ENCODE peak calls at places on chromosomes 11 and 22, in nine cellular contexts. One of them, this sample, is unnamed.
A peak's percentile ranks its signal among the peaks of the same experiment; 100 is the strongest.

GRCh38 chr11:119909077-119909476 is 180.1 kb upstream of the NECTIN1 start:
- DNase-seq in dorsolateral prefrontal cortex: no peak
- DNase-seq in CD14-positive monocyte: no peak
- DNase-seq in colonic mucosa: no peak
- DNase-seq in GM12865: no peak
- DNase-seq in breast epithelium: no peak
- DNase-seq in heart right ventricle: no peak
- DNase-seq in HFF-Myc: no peak
- DNase-seq in adrenal gland: no peak
- DNase-seq in this sample: no peak

GRCh38 chr22:36064358-36064757 is 35.7 kb upstream of the RBFOX2 start:
- DNase-seq in dorsolateral prefrontal cortex: no peak
- DNase-seq in CD14-positive monocyte: no peak
- DNase-seq in GM12865: no peak
- DNase-seq in colonic mucosa: no peak
- DNase-seq in heart right ventricle: no peak
- DNase-seq in breast epithelium: no peak
- DNase-seq in adrenal gland: no peak
- DNase-seq in HFF-Myc: no peak
- DNase-seq in this sample: no peak

GRCh38 chr22:41598081-41598480 is 8.4 kb upstream of the PMM1 start:
- DNase-seq in dorsolateral prefrontal cortex: no peak
- DNase-seq in CD14-positive monocyte: no peak
- DNase-seq in colonic mucosa: no peak
- DNase-seq in heart right ventricle: no peak
- DNase-seq in HFF-Myc: no peak
- DNase-seq in breast epithelium: no peak
- DNase-seq in GM12865: no peak
- DNase-seq in adrenal gland: peak; percentile 72
- DNase-seq in this sample: no peak

GRCh38 chr11:33701302-33701701 is 676 bp upstream of the C11orf91 start:
- DNase-seq in CD14-positive monocyte: no peak
- DNase-seq in heart right ventricle: no peak
- DNase-seq in adrenal gland: no peak
- DNase-seq in breast epithelium: no peak
- DNase-seq in HFF-Myc: no peak
- DNase-seq in GM12865: no peak
- DNase-seq in dorsolateral prefrontal cortex: no peak
- DNase-seq in colonic mucosa: no peak
- DNase-seq in this sample: no peak

GRCh38 chr11:128246364-128247234 is 340.8 kb downstream of the ETS1 start:
- DNase-seq in heart right ventricle: no peak
- DNase-seq in dorsolateral prefrontal cortex: no peak
- DNase-seq in colonic mucosa: no peak
- DNase-seq in GM12865: no peak
- DNase-seq in adrenal gland: no peak
- DNase-seq in CD14-positive monocyte: no peak
- DNase-seq in breast epithelium: no peak
- DNase-seq in HFF-Myc: peak; percentile 21
- DNase-seq in this sample: no peak

GRCh38 chr11:33723238-33723881 is 12.9 kb downstream of the CD59 start:
- DNase-seq in HFF-Myc: no peak
- DNase-seq in breast epithelium: no peak
- DNase-seq in CD14-positive monocyte: no peak
- DNase-seq in heart right ventricle: no peak
- DNase-seq in GM12865: no peak
- DNase-seq in dorsolateral prefrontal cortex: no peak
- DNase-seq in adrenal gland: peak; percentile 72
- DNase-seq in colonic mucosa: no peak
- DNase-seq in this sample: no peak

GRCh38 chr11:97109078-97109477 is 719.3 kb downstream of the JRKL start:
- DNase-seq in CD14-positive monocyte: no peak
- DNase-seq in dorsolateral prefrontal cortex: no peak
- DNase-seq in HFF-Myc: no peak
- DNase-seq in adrenal gland: no peak
- DNase-seq in GM12865: no peak
- DNase-seq in breast epithelium: no peak
- DNase-seq in heart right ventricle: no peak
- DNase-seq in colonic mucosa: no peak
- DNase-seq in this sample: no peak

GRCh38 chr11:58286249-58286648 is 18.2 kb upstream of the OR10W1 start:
- DNase-seq in adrenal gland: no peak
- DNase-seq in dorsolateral prefrontal cortex: no peak
- DNase-seq in colonic mucosa: peak; percentile 29
- DNase-seq in heart right ventricle: no peak
- DNase-seq in breast epithelium: no peak
- DNase-seq in CD14-positive monocyte: no peak
- DNase-seq in GM12865: peak; percentile 42
- DNase-seq in HFF-Myc: no peak
- DNase-seq in this sample: peak; percentile 9

GRCh38 chr22:48979482-48979881 is 848.2 kb downstream of the BRD1 start:
- DNase-seq in colonic mucosa: no peak
- DNase-seq in dorsolateral prefrontal cortex: no peak
- DNase-seq in CD14-positive monocyte: no peak
- DNase-seq in breast epithelium: no peak
- DNase-seq in heart right ventricle: no peak
- DNase-seq in adrenal gland: no peak
- DNase-seq in HFF-Myc: no peak
- DNase-seq in GM12865: no peak
- DNase-seq in this sample: no peak

GRCh38 chr11:83726316-83726715 is 440.1 kb upstream of the CCDC90B start:
- DNase-seq in colonic mucosa: no peak
- DNase-seq in dorsolateral prefrontal cortex: no peak
- DNase-seq in heart right ventricle: no peak
- DNase-seq in GM12865: no peak
- DNase-seq in HFF-Myc: no peak
- DNase-seq in adrenal gland: no peak
- DNase-seq in breast epithelium: no peak
- DNase-seq in CD14-positive monocyte: no peak
- DNase-seq in this sample: no peak

GRCh38 chr11:64881476-64881875 is 3.1 kb upstream of the EHD1 start:
- DNase-seq in CD14-positive monocyte: no peak
- DNase-seq in dorsolateral prefrontal cortex: no peak
- DNase-seq in breast epithelium: no peak
- DNase-seq in HFF-Myc: no peak
- DNase-seq in colonic mucosa: no peak
- DNase-seq in GM12865: no peak
- DNase-seq in heart right ventricle: no peak
- DNase-seq in adrenal gland: no peak
- DNase-seq in this sample: no peak

GRCh38 chr11:12746593-12747097 is 72.4 kb downstream of the TEAD1 start:
- DNase-seq in GM12865: peak; percentile 28
- DNase-seq in dorsolateral prefrontal cortex: no peak
- DNase-seq in adrenal gland: no peak
- DNase-seq in heart right ventricle: peak; percentile 77
- DNase-seq in HFF-Myc: peak; percentile 75
- DNase-seq in CD14-positive monocyte: no peak
- DNase-seq in colonic mucosa: no peak
- DNase-seq in breast epithelium: no peak
- DNase-seq in this sample: no peak

GRCh38 chr11:44066732-44067131 is 662 bp downstream of the ACCS start:
- DNase-seq in CD14-positive monocyte: no peak
- DNase-seq in dorsolateral prefrontal cortex: no peak
- DNase-seq in GM12865: no peak
- DNase-seq in HFF-Myc: peak; percentile 61
- DNase-seq in adrenal gland: peak; percentile 18
- DNase-seq in heart right ventricle: no peak
- DNase-seq in breast epithelium: no peak
- DNase-seq in colonic mucosa: peak; percentile 44
- DNase-seq in this sample: no peak

GRCh38 chr11:107301886-107302285 is 155.7 kb downstream of the CWF19L2 start:
- DNase-seq in HFF-Myc: no peak
- DNase-seq in GM12865: no peak
- DNase-seq in breast epithelium: no peak
- DNase-seq in CD14-positive monocyte: no peak
- DNase-seq in heart right ventricle: no peak
- DNase-seq in colonic mucosa: no peak
- DNase-seq in dorsolateral prefrontal cortex: no peak
- DNase-seq in adrenal gland: no peak
- DNase-seq in this sample: no peak

GRCh38 chr11:68166969-68167368 is 45.8 kb upstream of the CHKA start:
- DNase-seq in heart right ventricle: no peak
- DNase-seq in colonic mucosa: no peak
- DNase-seq in GM12865: no peak
- DNase-seq in adrenal gland: no peak
- DNase-seq in breast epithelium: no peak
- DNase-seq in dorsolateral prefrontal cortex: no peak
- DNase-seq in CD14-positive monocyte: no peak
- DNase-seq in HFF-Myc: no peak
- DNase-seq in this sample: no peak

GRCh38 chr11:68167474-68167873 is 45.6 kb downstream of the KMT5B start:
- DNase-seq in HFF-Myc: no peak
- DNase-seq in dorsolateral prefrontal cortex: no peak
- DNase-seq in GM12865: no peak
- DNase-seq in breast epithelium: no peak
- DNase-seq in adrenal gland: no peak
- DNase-seq in CD14-positive monocyte: no peak
- DNase-seq in colonic mucosa: no peak
- DNase-seq in heart right ventricle: no peak
- DNase-seq in this sample: no peak

GRCh38 chr11:68163691-68164090 is 42.5 kb upstream of the CHKA start:
- DNase-seq in CD14-positive monocyte: no peak
- DNase-seq in heart right ventricle: no peak
- DNase-seq in breast epithelium: no peak
- DNase-seq in dorsolateral prefrontal cortex: no peak
- DNase-seq in colonic mucosa: no peak
- DNase-seq in adrenal gland: no peak
- DNase-seq in HFF-Myc: no peak
- DNase-seq in GM12865: no peak
- DNase-seq in this sample: no peak

GRCh38 chr11:68165601-68166000 is 44.4 kb upstream of the CHKA start:
- DNase-seq in colonic mucosa: no peak
- DNase-seq in adrenal gland: no peak
- DNase-seq in breast epithelium: no peak
- DNase-seq in GM12865: no peak
- DNase-seq in HFF-Myc: no peak
- DNase-seq in dorsolateral prefrontal cortex: no peak
- DNase-seq in CD14-positive monocyte: no peak
- DNase-seq in heart right ventricle: no peak
- DNase-seq in this sample: no peak

GRCh38 chr11:68164437-68164836 is 43.2 kb upstream of the CHKA start:
- DNase-seq in breast epithelium: no peak
- DNase-seq in CD14-positive monocyte: no peak
- DNase-seq in adrenal gland: no peak
- DNase-seq in dorsolateral prefrontal cortex: no peak
- DNase-seq in colonic mucosa: no peak
- DNase-seq in heart right ventricle: no peak
- DNase-seq in HFF-Myc: no peak
- DNase-seq in GM12865: no peak
- DNase-seq in this sample: no peak
- TF ChIP-seq CTCF in breast epithelium: no peak
- TF ChIP-seq CTCF in CD14-positive monocyte: no peak
- TF ChIP-seq CTCF in adrenal gland: no peak
- TF ChIP-seq CTCF in dorsolateral prefrontal cortex: no peak
- TF ChIP-seq CTCF in colonic mucosa: no peak
- TF ChIP-seq CTCF in heart right ventricle: no peak
- TF ChIP-seq CTCF in HFF-Myc: no peak
- TF ChIP-seq CTCF in GM12865: no peak
- TF ChIP-seq CTCF in this sample: no peak

GRCh38 chr22:38257650-38258246 is 15.1 kb downstream of the TMEM184B start:
- DNase-seq in GM12865: no peak
- DNase-seq in adrenal gland: no peak
- DNase-seq in breast epithelium: no peak
- DNase-seq in colonic mucosa: peak; percentile 76
- DNase-seq in heart right ventricle: no peak
- DNase-seq in CD14-positive monocyte: no peak
- DNase-seq in dorsolateral prefrontal cortex: no peak
- DNase-seq in HFF-Myc: no peak
- DNase-seq in this sample: no peak
- TF ChIP-seq CTCF in GM12865: no peak
- TF ChIP-seq CTCF in adrenal gland: no peak
- TF ChIP-seq CTCF in breast epithelium: no peak
- TF ChIP-seq CTCF in colonic mucosa: no peak
- TF ChIP-seq CTCF in heart right ventricle: no peak
- TF ChIP-seq CTCF in CD14-positive monocyte: no peak
- TF ChIP-seq CTCF in dorsolateral prefrontal cortex: no peak
- TF ChIP-seq CTCF in HFF-Myc: no peak
- TF ChIP-seq CTCF in this sample: no peak

DNA sequence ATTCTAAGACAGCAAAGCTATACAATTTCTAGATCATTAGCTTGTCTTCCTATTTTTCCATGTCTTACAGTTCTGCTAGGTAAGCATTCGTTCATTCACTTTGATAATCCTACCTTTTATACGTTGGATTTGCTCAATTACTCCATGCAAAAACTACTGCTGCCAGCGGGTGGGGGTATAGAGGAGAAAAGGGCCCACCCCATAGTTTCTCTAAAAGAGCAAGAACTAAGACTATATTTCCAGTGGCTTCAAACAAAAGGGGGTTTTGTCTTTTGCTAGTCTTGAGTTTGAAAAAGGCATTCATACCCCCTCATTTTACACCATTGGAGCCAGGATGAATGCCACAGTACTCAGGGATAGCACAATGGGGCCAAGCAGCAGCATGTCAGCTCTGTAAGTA is 155.7 kb downstream of the WT1 start:
- DNase-seq in adrenal gland: no peak
- DNase-seq in GM12865: no peak
- DNase-seq in colonic mucosa: no peak
- DNase-seq in CD14-positive monocyte: no peak
- DNase-seq in breast epithelium: no peak
- DNase-seq in HFF-Myc: no peak
- DNase-seq in heart right ventricle: no peak
- DNase-seq in dorsolateral prefrontal cortex: no peak
- DNase-seq in this sample: no peak
- TF ChIP-seq CTCF in adrenal gland: no peak
- TF ChIP-seq CTCF in GM12865: no peak
- TF ChIP-seq CTCF in colonic mucosa: no peak
- TF ChIP-seq CTCF in CD14-positive monocyte: no peak
- TF ChIP-seq CTCF in breast epithelium: no peak
- TF ChIP-seq CTCF in HFF-Myc: peak; percentile 17
- TF ChIP-seq CTCF in heart right ventricle: no peak
- TF ChIP-seq CTCF in dorsolateral prefrontal cortex: no peak
- TF ChIP-seq CTCF in this sample: no peak

DNA sequence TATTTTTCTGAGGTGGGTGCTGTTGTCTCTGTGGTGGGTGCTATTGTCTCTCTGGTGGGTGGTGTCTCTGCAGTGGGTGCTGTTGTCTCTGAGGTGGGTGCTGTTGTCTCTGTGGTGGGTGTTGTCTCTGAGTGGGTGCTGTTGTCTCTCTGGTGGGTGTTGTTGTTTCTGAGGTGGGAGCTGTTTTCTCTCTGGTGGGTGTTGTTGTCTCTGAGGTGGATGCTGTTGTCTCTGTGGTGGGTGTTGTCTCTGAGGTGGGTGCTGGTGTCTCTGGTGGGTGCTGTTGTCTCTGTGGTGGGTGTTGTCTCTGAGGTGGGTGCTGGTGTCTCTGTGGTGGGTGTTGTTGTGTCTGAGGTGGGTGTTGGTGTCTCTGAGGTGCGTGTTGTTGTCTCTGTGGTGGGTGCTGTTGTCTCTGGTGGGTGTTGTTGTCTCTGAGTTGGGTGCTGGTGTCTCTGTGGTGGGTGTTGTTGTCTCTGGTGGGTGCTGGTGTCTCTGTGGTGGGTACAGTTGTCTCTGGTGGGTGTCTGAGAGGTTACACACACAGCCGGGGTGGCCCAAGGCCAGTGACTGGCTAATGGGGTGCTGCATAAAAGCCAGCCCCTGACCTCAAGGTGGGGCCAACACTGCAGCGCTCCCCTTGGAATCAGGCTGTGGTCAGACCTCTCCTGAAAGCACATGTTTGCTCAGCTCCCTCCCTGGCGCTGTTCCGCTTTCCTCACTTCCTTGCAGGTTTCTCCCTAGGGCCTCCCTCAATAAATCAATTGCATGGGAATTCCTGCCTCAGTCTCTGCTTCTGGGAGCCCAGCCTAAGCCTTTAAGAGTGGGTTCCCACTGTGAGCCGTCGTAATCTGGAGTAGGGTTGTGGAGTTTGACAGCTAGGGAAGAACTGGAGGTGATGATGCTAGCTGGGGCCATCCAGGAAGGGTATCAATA is 31.0 kb upstream of the XBP1 start:
- DNase-seq in dorsolateral prefrontal cortex: no peak
- DNase-seq in breast epithelium: no peak
- DNase-seq in heart right ventricle: no peak
- DNase-seq in CD14-positive monocyte: no peak
- DNase-seq in adrenal gland: no peak
- DNase-seq in GM12865: no peak
- DNase-seq in HFF-Myc: no peak
- DNase-seq in colonic mucosa: no peak
- DNase-seq in this sample: no peak
- TF ChIP-seq CTCF in dorsolateral prefrontal cortex: no peak
- TF ChIP-seq CTCF in breast epithelium: no peak
- TF ChIP-seq CTCF in heart right ventricle: no peak
- TF ChIP-seq CTCF in CD14-positive monocyte: no peak
- TF ChIP-seq CTCF in adrenal gland: no peak
- TF ChIP-seq CTCF in GM12865: no peak
- TF ChIP-seq CTCF in HFF-Myc: no peak
- TF ChIP-seq CTCF in colonic mucosa: no peak
- TF ChIP-seq CTCF in this sample: no peak